ENCODE peak calls at places on chromosomes 12 and 14, in five cellular contexts. T is transverse colon, W is fibroblast of mammary gland, O is upper lobe of right lung, J is astrocyte of the cerebellum. H is an unnamed sample.

GRCh38 chr12:51819851-51820720 is 28.4 kb downstream of the FIGNL2 start:
- DNase-seq in O (peak; percentile 56), T (peak; percentile 19), J (no peak), W (no peak), H (no peak)

GRCh38 chr14:94654071-94654974 is 42.1 kb downstream of the SERPINA3 start:
- DNase-seq in W (peak; percentile 12), T (peak; percentile 14), J (no peak), O (no peak), H (no peak)

GRCh38 chr12:124039276-124039675 is 66.3 kb downstream of the ZNF664 start:
- DNase-seq in J (peak; percentile 76), T (no peak), O (no peak), W (peak; percentile 47), H (no peak)

GRCh38 chr14:96761066-96761465 is 36.1 kb upstream of the VRK1 start:
- DNase-seq in J (no peak), O (no peak), W (no peak), T (no peak), H (no peak)

GRCh38 chr14:32724864-32725550 is 213.7 kb upstream of the NPAS3 start:
- DNase-seq in O (no peak), J (peak; percentile 96), T (no peak), W (peak; percentile 85), H (no peak)

GRCh38 chr12:94039914-94040313 is 108.5 kb upstream of the PLXNC1 start:
- DNase-seq in O (no peak), W (peak; percentile 84), T (no peak), J (no peak), H (no peak)

GRCh38 chr12:7497661-7498060 is 5.9 kb downstream of the CD163 start:
- DNase-seq in J (peak; percentile 11), W (peak; percentile 56), T (no peak), O (no peak), H (no peak)

GRCh38 chr12:101612162-101612916 is 17.6 kb downstream of the MYBPC1 start:
- DNase-seq in T (no peak), J (no peak), W (no peak), O (no peak), H (no peak)

GRCh38 chr12:42564540-42564939 is 25.0 kb downstream of the PRICKLE1 start:
- DNase-seq in J (peak; percentile 48), O (no peak), T (no peak), W (no peak), H (no peak)

GRCh38 chr12:23066095-23066494 is 441.1 kb downstream of the ETNK1 start:
- DNase-seq in T (no peak), O (no peak), J (no peak), W (peak; percentile 70), H (no peak)

GRCh38 chr12:52010152-52010622 is 3.4 kb downstream of the TAMALIN start:
- DNase-seq in T (peak; percentile 52), O (peak; percentile 79), W (peak; percentile 72), J (peak; percentile 55), H (no peak)

GRCh38 chr12:76762556-76762955 is 1.4 kb upstream of the ZDHHC17 start:
- DNase-seq in J (no peak), T (no peak), W (peak; percentile 32), O (no peak), H (no peak)

GRCh38 chr12:117567644-117568043 is 206.2 kb upstream of the NOS1 start:
- DNase-seq in O (no peak), J (no peak), T (no peak), W (no peak), H (peak; percentile 12)

GRCh38 chr14:103772078-103772712 is 56.6 kb downstream of the ZFYVE21 start:
- DNase-seq in J (no peak), O (no peak), T (no peak), W (no peak), H (no peak)

GRCh38 chr12:70609203-70609602 is 28.0 kb downstream of the PTPRB start:
- DNase-seq in O (no peak), W (no peak), J (no peak), T (no peak), H (no peak)

GRCh38 chr14:53881161-53881846 is 75.3 kb downstream of the BMP4 start:
- DNase-seq in W (no peak), O (no peak), J (no peak), T (no peak), H (no peak)

GRCh38 chr12:50249464-50250229 is 33.7 kb downstream of the LIMA1 start:
- DNase-seq in W (no peak), O (no peak), T (no peak), J (no peak), H (no peak)

GRCh38 chr12:15216036-15216889 is 5.0 kb downstream of the RERG start:
- DNase-seq in W (no peak), T (no peak), O (no peak), J (no peak), H (no peak)

GRCh38 chr12:15227004-15227679 is 5.9 kb upstream of the RERG start:
- DNase-seq in T (peak; percentile 42), W (peak; percentile 78), J (no peak), O (no peak), H (no peak)

GRCh38 chr12:15225136-15225535 is 3.9 kb upstream of the RERG start:
- DNase-seq in W (no peak), J (no peak), T (no peak), O (no peak), H (no peak)

GRCh38 chr12:15220451-15220850 is 766 bp downstream of the RERG start:
- DNase-seq in T (no peak), J (no peak), O (no peak), W (no peak), H (no peak)

DNA sequence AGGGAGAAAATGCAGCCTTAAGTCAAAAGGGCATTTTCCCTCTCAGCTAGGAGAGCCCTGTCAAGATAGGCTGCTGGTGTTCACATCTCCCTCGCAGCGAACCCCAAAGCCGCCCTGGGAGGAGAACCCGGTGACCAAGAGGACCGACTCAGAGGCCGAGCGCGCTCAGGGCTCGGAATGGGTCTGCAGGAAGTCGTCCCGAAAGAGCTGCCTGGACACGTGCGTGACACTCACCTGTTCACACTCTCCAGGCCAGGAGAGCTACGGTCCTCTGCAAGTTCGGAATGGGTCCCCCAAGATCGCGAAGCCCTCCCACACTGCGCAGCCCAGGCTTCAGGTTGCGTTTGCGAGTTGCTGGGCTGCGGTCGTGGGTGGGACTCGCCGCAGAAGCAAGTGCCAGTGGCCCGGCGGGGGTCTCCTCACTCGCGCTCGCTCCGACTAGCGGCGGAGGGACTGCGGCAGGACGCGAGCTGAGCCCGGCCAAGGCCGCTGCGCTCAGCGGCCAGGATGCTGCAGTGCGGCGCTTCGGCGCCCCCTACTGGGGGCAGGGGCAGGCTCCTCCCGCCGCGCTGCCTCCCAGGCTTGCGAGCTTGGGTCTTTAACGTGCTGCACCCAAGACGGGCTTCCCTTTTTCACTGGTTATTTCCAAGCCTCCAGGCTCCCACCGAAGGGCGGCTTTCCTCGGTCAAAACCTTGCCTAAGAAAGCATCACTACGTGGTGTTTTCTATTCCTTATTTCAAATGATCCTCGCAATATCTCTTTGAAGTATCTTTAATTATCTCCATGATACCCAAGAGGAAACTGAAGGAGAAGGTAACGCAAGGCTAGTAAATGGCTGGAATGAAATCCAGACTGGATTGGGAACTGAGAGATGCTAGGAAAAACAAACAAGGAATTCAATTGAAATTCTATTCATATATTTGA is at the start of gene RERG:
- DNase-seq in O (peak; percentile 89), J (peak; percentile 53), W (peak; percentile 69), T (peak; percentile 79), H (no peak)
- H3K4me3 ChIP-seq in O (peak within 1 kb of the TSS; percentile 54), J (peak within 1 kb of the TSS; percentile 45), W (peak within 1 kb of the TSS; percentile 52), T (peak within 1 kb of the TSS; percentile 6), H (peak within 1 kb of the TSS; percentile 66)

GRCh38 chr12:109097435-109098141 is at the start of gene UNG:
- DNase-seq in W (peak; percentile 91), J (peak; percentile 91), T (peak; percentile 98), O (peak; percentile 98), H (peak; percentile 89)

GRCh38 chr12:109089683-109090082 is 3.6 kb downstream of the ALKBH2 start:
- DNase-seq in T (no peak), O (no peak), W (no peak), J (no peak), H (no peak)

GRCh38 chr12:109097140-109097434 is 310 bp upstream of the UNG start:
- DNase-seq in T (no peak), W (no peak), J (no peak), O (no peak), H (no peak)

GRCh38 chr12:109092484-109093021 is 719 bp downstream of the ALKBH2 start:
- DNase-seq in W (no peak), T (no peak), O (no peak), J (no peak), H (no peak)

DNA sequence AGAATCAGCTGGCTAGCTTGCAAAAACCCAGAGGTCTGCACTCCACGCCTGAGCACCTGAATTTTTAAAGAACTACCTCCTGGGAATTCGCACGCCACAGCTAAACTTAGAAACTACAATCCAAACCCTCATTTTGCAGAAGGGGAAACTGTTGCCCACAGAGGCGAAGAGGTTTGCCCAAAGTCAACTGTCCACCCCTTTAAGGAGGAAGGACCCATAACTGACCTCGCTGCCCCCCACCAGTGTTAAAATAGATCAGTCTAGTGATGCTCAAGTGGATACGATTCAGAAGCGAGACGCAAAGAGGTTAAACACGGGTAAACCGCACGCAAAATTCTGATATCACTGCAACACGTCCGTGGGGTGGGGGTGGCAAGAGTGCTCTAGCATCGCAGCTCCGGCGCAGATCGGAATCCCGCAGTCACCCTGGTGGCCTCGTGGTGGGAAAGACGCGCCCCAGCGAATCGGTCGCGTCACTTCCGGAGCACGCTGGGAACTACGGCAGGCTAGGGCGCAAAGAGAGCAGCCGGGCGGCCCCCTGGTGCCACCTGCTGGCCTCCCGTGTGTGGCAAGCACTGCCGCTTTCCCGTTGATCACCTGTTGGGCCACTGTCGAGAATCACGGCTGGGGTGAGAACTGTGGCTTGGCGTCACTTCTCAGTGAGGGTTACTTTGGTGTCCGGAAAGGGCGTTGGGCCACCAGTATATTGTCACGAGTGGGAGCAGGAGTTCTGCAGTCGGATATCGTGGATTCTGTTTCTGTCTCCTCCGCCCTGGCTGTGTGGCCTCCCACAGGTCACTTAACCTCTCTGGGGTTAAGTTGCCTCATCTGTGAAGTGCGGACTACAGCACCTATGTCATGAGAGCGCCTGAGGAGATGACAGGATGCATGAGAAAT is at the start of gene ALKBH2:
- DNase-seq in J (peak; percentile 62), O (peak; percentile 97), W (peak; percentile 88), T (peak; percentile 95), H (peak; percentile 66)
- TF ChIP-seq CTCF in J (peak; percentile 98), O (peak; percentile 96), W (peak; percentile 86), T (peak; percentile 96), H (peak; percentile 99)

DNA sequence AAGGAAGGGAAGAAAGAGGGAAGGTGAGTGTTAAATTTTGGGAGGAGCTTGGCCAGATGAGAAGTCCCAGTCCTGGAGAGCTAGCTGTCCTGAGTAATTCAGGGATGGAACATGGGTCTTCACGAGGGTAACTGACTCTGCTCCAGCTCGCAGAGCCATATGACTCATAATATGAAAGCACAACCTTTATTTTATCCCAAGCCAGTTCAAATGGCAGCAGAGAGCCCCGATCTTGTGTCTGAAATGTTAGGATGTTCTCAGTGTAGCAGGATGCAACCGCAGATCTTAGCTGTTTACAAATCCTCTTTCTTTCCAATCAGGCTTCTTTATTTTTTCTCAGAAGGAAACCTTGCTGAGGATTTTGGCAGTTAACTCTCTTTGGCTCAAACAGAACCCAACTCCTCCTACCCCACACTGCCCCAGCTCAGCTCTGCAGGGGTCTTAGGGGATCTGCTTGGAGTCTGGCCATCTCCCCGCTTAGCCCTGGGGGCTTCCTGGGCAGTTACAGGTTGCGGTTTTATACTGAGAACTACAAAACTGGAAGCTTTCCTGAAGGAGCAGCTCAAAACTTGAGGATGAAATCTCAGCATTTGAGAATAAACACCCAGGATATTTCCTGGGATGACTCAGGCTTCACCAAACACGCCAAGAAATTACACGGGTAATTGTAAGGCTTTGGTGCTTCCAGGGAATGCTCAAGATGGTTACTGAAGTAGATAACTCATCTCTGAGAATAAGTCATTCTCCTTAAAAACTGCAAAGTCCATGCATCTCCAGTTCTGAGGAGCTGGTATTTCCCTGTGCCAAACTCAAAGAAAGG is 92.5 kb downstream of the VCPKMT start:
- DNase-seq in J (peak; percentile 89), W (peak; percentile 93), T (no peak), O (no peak), H (no peak)
- H3K4me3 ChIP-seq in J (no peak overlapping the region), W (peak overlapping the region; percentile 27), T (no peak overlapping the region), O (no peak overlapping the region), H (peak overlapping the region; percentile 9)

GRCh38 chr14:45364565-45364964 is 111.6 kb upstream of the MIS18BP1 start:
- DNase-seq in O (no peak), W (no peak), T (no peak), J (no peak), H (no peak)
- TF ChIP-seq CTCF in O (no peak), W (no peak), T (no peak), J (no peak), H (no peak)